ENCODE peak calls at places on chromosomes 5 and 9, in four cellular contexts. E is thoracic aorta; V is activated naive CD8-positive, alpha-beta T cell treated with anti-CD3 and anti-CD28 coated beads, Interleukin-2, amount 50 U/mL, for 24 hours; R is T-cell. U is an unnamed sample.
A peak's percentile ranks its signal among the peaks of the same experiment; 100 is the strongest.

GRCh38 chr5:132257131-132258101 is at the start of gene PDLIM4:
- DNase-seq in E (no peak), V (no peak), R (no peak), U (no peak)

GRCh38 chr5:150021491-150022162 is 21.1 kb downstream of the HMGXB3 start:
- DNase-seq in R (no peak), V (no peak), E (no peak), U (no peak)

GRCh38 chr9:27460225-27461023 is 63.7 kb upstream of the IFNK start:
- DNase-seq in V (no peak), R (no peak), E (no peak), U (no peak)

GRCh38 chr5:174532453-174533126 is 191.8 kb upstream of the MSX2 start:
- DNase-seq in E (peak; percentile 85), R (no peak), V (peak; percentile 2), U (peak; percentile 76)

GRCh38 chr5:145915970-145916638 is 20.3 kb upstream of the SH3RF2 start:
- DNase-seq in R (no peak), E (no peak), V (no peak), U (no peak)

GRCh38 chr9:24245988-24246387 is 299.7 kb downstream of the IZUMO3 start:
- DNase-seq in R (no peak), E (no peak), V (no peak), U (no peak)

GRCh38 chr5:148559461-148559860 is 94.9 kb downstream of the HTR4 start:
- DNase-seq in E (no peak), V (no peak), R (no peak), U (no peak)

GRCh38 chr5:8826491-8826890 is 719.4 kb downstream of the SEMA5A start:
- DNase-seq in R (no peak), E (no peak), V (no peak), U (no peak)

GRCh38 chr5:96943829-96944228 is 7.9 kb downstream of the LNPEP start:
- DNase-seq in E (no peak), R (no peak), V (no peak), U (no peak)

GRCh38 chr9:89954229-89954628 is 349.4 kb downstream of the GADD45G start:
- DNase-seq in V (no peak), R (no peak), E (no peak), U (no peak)

GRCh38 chr5:127386557-127386956 is 96.0 kb downstream of the MEGF10 start:
- DNase-seq in R (no peak), V (no peak), E (no peak), U (no peak)

GRCh38 chr5:149853019-149853648 is 91.5 kb downstream of the PDE6A start:
- DNase-seq in E (peak; percentile 56), V (peak; percentile 50), R (peak; percentile 10), U (no peak)

GRCh38 chr5:124639095-124639665 is 107.3 kb downstream of the ZNF608 start:
- DNase-seq in V (no peak), E (no peak), R (no peak), U (no peak)

GRCh38 chr9:119556129-119556875 is 187.1 kb upstream of the BRINP1 start:
- DNase-seq in V (peak; percentile 63), E (peak; percentile 18), R (peak; percentile 0), U (peak; percentile 20)

GRCh38 chr5:120552638-120553037 is 88.5 kb downstream of the PRR16 start:
- DNase-seq in V (no peak), E (no peak), R (no peak), U (no peak)

GRCh38 chr5:149157330-149157729 is 16.0 kb downstream of the ABLIM3 start:
- DNase-seq in V (no peak), E (no peak), R (no peak), U (no peak)

GRCh38 chr5:34007116-34007674 is 655 bp downstream of the AMACR start:
- DNase-seq in V (no peak), E (no peak), R (no peak), U (no peak)

GRCh38 chr5:109191153-109191558 is 218.6 kb downstream of the PJA2 start:
- DNase-seq in V (no peak), R (no peak), E (no peak), U (no peak)

GRCh38 chr5:147995846-147996245 is 67.9 kb upstream of the SPINK5 start:
- DNase-seq in V (no peak), E (no peak), R (no peak), U (no peak)

GRCh38 chr5:134584662-134585061 is 48.0 kb downstream of the SAR1B start:
- DNase-seq in E (no peak), R (no peak), V (no peak), U (no peak)

GRCh38 chr5:174325441-174325840 is 279.9 kb downstream of the NSG2 start:
- DNase-seq in V (no peak), E (no peak), R (no peak), U (no peak)

GRCh38 chr5:127696688-127697087 is 6.5 kb upstream of the CCDC192 start:
- DNase-seq in R (no peak), E (no peak), V (no peak), U (no peak)

GRCh38 chr9:138096192-138096845 is 218.7 kb downstream of the CACNA1B start:
- DNase-seq in E (no peak), R (no peak), V (no peak), U (no peak)

GRCh38 chr5:10503997-10504761 is 59.7 kb upstream of the ANKRD33B start:
- DNase-seq in E (no peak), R (no peak), V (no peak), U (no peak)

GRCh38 chr9:128911529-128912035 is 9.2 kb upstream of the PHYHD1 start:
- DNase-seq in R (no peak), V (no peak), E (peak; percentile 79), U (peak; percentile 23)

GRCh38 chr9:124894741-124895170 is 32.8 kb downstream of the ARPC5L start:
- DNase-seq in R (peak; percentile 52), E (no peak), V (no peak), U (peak; percentile 15)

GRCh38 chr5:127878174-127878750 is 175.1 kb downstream of the CCDC192 start:
- DNase-seq in V (peak; percentile 14), R (no peak), E (no peak), U (peak; percentile 7)

GRCh38 chr5:169296456-169297220 is 4.3 kb downstream of the SLIT3 start:
- DNase-seq in R (no peak), E (peak; percentile 31), V (no peak), U (no peak)

GRCh38 chr5:72355706-72356299 is 35.6 kb downstream of the PTCD2 start:
- DNase-seq in E (no peak), V (no peak), R (no peak), U (no peak)

GRCh38 chr9:120439147-120439546 is 140.8 kb downstream of the CDK5RAP2 start:
- DNase-seq in R (no peak), V (peak; percentile 16), E (no peak), U (no peak)

GRCh38 chr9:95131023-95131943 is 186.2 kb downstream of the FANCC start:
- DNase-seq in E (no peak), R (peak; percentile 36), V (peak; percentile 50), U (peak; percentile 37)

GRCh38 chr5:75701856-75702255 is 15.4 kb downstream of the POC5 start:
- DNase-seq in R (no peak), V (no peak), E (no peak), U (no peak)

GRCh38 chr5:109186759-109187158 is 223.0 kb downstream of the PJA2 start:
- DNase-seq in R (no peak), V (no peak), E (no peak), U (no peak)

GRCh38 chr5:115530426-115530825 is 14.1 kb downstream of the FEM1C start:
- DNase-seq in V (no peak), E (no peak), R (no peak), U (no peak)

GRCh38 chr5:159849437-159850191 is 66.7 kb upstream of the ADRA1B start:
- DNase-seq in R (no peak), E (no peak), V (no peak), U (no peak)

GRCh38 chr5:113807384-113808053 is 294.0 kb downstream of the YTHDC2 start:
- DNase-seq in V (no peak), R (no peak), E (no peak), U (no peak)

GRCh38 chr9:122376791-122377190 is 6.0 kb downstream of the PTGS1 start:
- DNase-seq in E (no peak), V (no peak), R (no peak), U (no peak)